ENCODE peak calls at places on chromosomes 2 and 18, in nine cellular contexts. H is CD8-positive, alpha-beta T cell; E is sigmoid colon; L is A549; A is breast epithelium; T is ascending aorta; I is HL-60; D is effector memory CD4-positive, alpha-beta T cell; V is adipocyte. J is an unnamed sample.

GRCh38 chr2:173432049-173432754 is 77.5 kb downstream of the CDCA7 start:
- DNase-seq in V (peak), I (peak), E (no peak), D (no peak), A (no peak), T (no peak), L (no peak), H (no peak), J (no peak)

GRCh38 chr2:203891474-203891873 is 23.9 kb downstream of the CTLA4 start:
- DNase-seq in D (no peak), E (peak), H (no peak), L (no peak), V (peak), A (no peak), I (peak), T (peak), J (peak)

GRCh38 chr18:47285456-47285855 is 34.0 kb upstream of the SKOR2 start:
- DNase-seq in I (no peak), A (no peak), L (no peak), D (no peak), V (no peak), T (no peak), E (no peak), H (no peak), J (no peak)

GRCh38 chr18:78390348-78390929 is 589.2 kb upstream of the SALL3 start:
- DNase-seq in A (no peak), E (no peak), D (no peak), H (no peak), T (no peak), I (no peak), V (no peak), L (no peak), J (no peak)

GRCh38 chr2:162509288-162509968 is 165.5 kb downstream of the GCA start:
- DNase-seq in A (no peak), V (no peak), I (no peak), D (no peak), T (no peak), H (no peak), E (no peak), L (no peak), J (no peak)

GRCh38 chr2:43333656-43334144 is 107.3 kb upstream of the ZFP36L2 start:
- DNase-seq in V (peak), H (no peak), T (no peak), D (no peak), I (no peak), E (no peak), L (no peak), A (no peak), J (peak)

GRCh38 chr2:43426305-43427031 is 169.4 kb downstream of the THADA start:
- DNase-seq in T (peak), H (peak), A (peak), I (peak), V (peak), D (peak), E (peak), L (peak), J (peak)

GRCh38 chr2:221969087-221969829 is 329.5 kb downstream of the PAX3 start:
- DNase-seq in I (peak), H (no peak), A (no peak), T (no peak), E (no peak), D (no peak), L (peak), V (peak), J (peak)

GRCh38 chr2:119338282-119338681 is 28.4 kb downstream of the C2orf76 start:
- DNase-seq in L (no peak), E (no peak), H (no peak), A (no peak), V (no peak), I (no peak), T (no peak), D (no peak), J (no peak)

GRCh38 chr2:29246388-29247300 is 131.4 kb downstream of the CLIP4 start:
- DNase-seq in A (no peak), V (no peak), L (no peak), D (no peak), E (no peak), H (no peak), I (no peak), T (no peak), J (no peak)

GRCh38 chr2:120289221-120289906 is 36.7 kb downstream of the RALB start:
- DNase-seq in L (no peak), E (no peak), A (no peak), D (no peak), V (peak), H (no peak), I (no peak), T (no peak), J (no peak)

GRCh38 chr2:73426161-73426560 is 40.5 kb downstream of the ALMS1 start:
- DNase-seq in T (no peak), A (no peak), V (no peak), D (no peak), I (no peak), L (no peak), H (no peak), E (no peak), J (no peak)

GRCh38 chr2:96685285-96685591 is 42.7 kb downstream of the FER1L5 start:
- DNase-seq in I (no peak), L (no peak), D (no peak), V (no peak), T (no peak), H (no peak), A (no peak), E (no peak), J (peak)

GRCh38 chr18:79507546-79508480 is 112.1 kb downstream of the NFATC1 start:
- DNase-seq in A (peak), E (peak), V (peak), D (no peak), L (no peak), H (no peak), I (peak), T (peak), J (peak)
- H3K4me3 ChIP-seq in A (peak), E (peak), V (peak), D (peak), L (no peak), H (peak), I (no peak), T (peak), J (no peak)

DNA sequence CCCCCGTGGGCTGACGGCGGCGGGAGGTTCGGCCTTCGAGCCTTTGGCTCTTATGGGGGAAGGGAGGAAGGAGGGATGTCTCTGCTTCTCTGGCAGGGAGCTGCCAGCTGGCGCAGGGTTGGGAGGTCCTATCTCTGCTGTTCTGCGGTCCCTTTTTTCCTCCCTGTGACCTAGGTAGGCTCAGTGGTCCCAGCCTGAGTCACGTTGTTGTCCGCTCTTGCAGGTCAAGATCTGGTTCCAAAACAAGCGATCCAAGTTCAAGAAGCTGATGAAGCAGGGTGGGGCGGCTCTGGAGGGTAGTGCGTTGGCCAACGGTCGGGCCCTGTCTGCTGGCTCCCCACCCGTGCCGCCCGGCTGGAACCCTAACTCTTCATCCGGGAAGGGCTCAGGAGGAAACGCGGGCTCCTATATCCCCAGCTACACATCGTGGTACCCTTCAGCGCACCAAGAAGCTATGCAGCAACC is 2.5 kb downstream of the DLX1 start:
- DNase-seq in D (no peak), L (no peak), A (no peak), E (no peak), V (no peak), H (no peak), I (no peak), T (no peak), J (no peak)
- H3K4me3 ChIP-seq in D (no peak), L (no peak), A (no peak), E (no peak), V (no peak), H (no peak), I (no peak), T (no peak), J (no peak)

GRCh38 chr18:490024-490366 is 10.5 kb downstream of the COLEC12 start:
- DNase-seq in V (no peak), T (no peak), A (no peak), E (no peak), H (no peak), D (no peak), L (no peak), I (no peak), J (no peak)
- H3K4me3 ChIP-seq in V (no peak), T (no peak), A (no peak), E (no peak), H (no peak), D (no peak), L (no peak), I (no peak), J (no peak)

GRCh38 chr2:24008672-24009366 is 1.1 kb upstream of the MFSD2B start:
- DNase-seq in E (no peak), I (no peak), L (peak), D (no peak), V (no peak), H (no peak), T (no peak), A (no peak), J (no peak)
- H3K4me3 ChIP-seq in E (no peak), I (no peak), L (peak), D (no peak), V (no peak), H (no peak), T (no peak), A (no peak), J (no peak)

DNA sequence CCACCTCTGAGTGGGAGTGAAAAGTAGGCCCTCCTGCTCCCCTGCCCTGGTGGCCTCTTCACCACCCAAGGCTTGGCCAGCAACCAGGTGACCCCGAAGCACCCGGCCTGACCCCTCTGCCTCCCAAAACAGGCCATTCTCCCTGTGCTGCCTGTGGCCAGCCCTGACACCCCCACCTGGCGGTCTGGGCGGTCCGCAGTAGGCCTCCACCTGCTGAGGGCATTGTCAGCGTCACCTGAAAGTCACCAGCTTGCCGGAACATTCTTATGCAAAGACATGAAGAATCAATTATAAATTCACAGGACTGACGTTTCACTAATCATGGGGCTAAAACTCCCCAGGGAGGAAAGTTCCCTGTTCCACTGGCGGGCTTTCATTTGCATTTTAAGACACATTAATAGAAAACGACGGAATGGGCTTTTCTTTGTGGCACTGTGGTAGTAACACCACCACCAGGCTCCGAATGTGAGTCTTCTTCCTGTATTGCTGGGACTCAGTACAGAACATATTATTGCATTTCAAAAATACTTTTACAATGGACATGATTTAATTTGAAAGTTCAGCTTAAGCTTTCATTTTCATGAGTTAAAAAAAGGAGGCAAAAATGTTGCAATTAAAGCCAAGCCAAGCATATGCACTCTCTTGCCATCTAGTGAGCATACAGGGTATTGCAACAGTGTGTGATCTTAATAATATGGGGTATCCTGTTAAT is 57.4 kb downstream of the ADI1 start:
- DNase-seq in E (peak), H (peak), D (no peak), L (peak), I (peak), A (no peak), V (peak), T (peak), J (peak)
- H3K4me3 ChIP-seq in E (no peak), H (no peak), D (no peak), L (no peak), I (no peak), A (no peak), V (peak), T (no peak), J (no peak)

DNA sequence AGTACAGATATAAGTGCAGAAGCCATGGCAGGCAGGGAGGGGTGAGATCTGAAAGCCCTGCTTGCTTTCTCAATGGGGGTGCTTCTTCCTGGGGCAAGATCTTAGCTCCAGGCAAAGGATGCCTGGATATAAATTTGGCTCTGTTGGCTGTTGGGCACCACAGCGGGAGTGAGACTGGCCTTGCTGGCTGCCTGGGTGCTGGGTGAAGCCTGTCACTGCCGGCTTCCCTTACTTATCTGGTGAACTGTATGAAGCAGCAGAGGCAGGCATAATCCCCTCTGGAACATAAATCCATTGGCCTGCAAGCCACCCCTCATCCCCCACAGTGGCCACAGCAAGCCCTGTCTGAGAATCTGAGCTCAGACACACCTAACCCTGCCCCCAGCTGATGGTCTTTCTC is 27.4 kb upstream of the SP140L start:
- DNase-seq in T (no peak), D (no peak), V (no peak), H (no peak), I (no peak), A (no peak), L (no peak), E (no peak), J (no peak)
- H3K4me3 ChIP-seq in T (no peak), D (no peak), V (no peak), H (no peak), I (no peak), A (no peak), L (no peak), E (no peak), J (no peak)

J was measured in cardiac muscle cell.